ENCODE peak calls at places on chromosomes 12 and 14, in ten cellular contexts. A is Panc1, X is stomach, G is transverse colon, S is neural crest cell, B is fibroblast of pulmonary artery, F is endothelial cell, Z is fibroblast of lung, L is suprapubic skin, M is prostate gland. H is an unnamed sample.

GRCh38 chr12:66035289-66035961 is 95.1 kb downstream of the LLPH start:
- DNase-seq in A (no peak), X (no peak), G (no peak), S (peak), B (peak), F (no peak), Z (peak), L (no peak), M (no peak), H (no peak)

GRCh38 chr12:29088611-29089219 is 60.4 kb upstream of the FAR2 start:
- DNase-seq in A (no peak), X (no peak), G (no peak), S (no peak), B (peak), F (no peak), Z (peak), L (no peak), M (no peak), H (no peak)

GRCh38 chr12:7433276-7433822 is 10.6 kb downstream of the CD163L1 start:
- DNase-seq in A (no peak), X (no peak), G (no peak), S (no peak), B (peak), F (no peak), Z (peak), L (no peak), M (no peak), H (no peak)

GRCh38 chr14:50953497-50953896 is 9.2 kb upstream of the PYGL start:
- DNase-seq in A (no peak), X (no peak), G (no peak), S (no peak), B (no peak), F (no peak), Z (no peak), L (no peak), M (no peak), H (no peak)

GRCh38 chr12:100216337-100216736 is 15.7 kb downstream of the ACTR6 start:
- DNase-seq in A (no peak), X (no peak), G (no peak), S (no peak), B (no peak), F (no peak), Z (no peak), L (no peak), M (no peak), H (no peak)

GRCh38 chr12:14810953-14811483 is 3.0 kb downstream of the SMCO3 start:
- DNase-seq in A (no peak), X (no peak), G (peak), S (no peak), B (peak), F (peak), Z (peak), L (no peak), M (peak), H (no peak)

GRCh38 chr12:68290126-68290525 is 36.7 kb upstream of the IL22 start:
- DNase-seq in A (no peak), X (no peak), G (no peak), S (no peak), B (no peak), F (no peak), Z (no peak), L (no peak), M (no peak), H (no peak)

GRCh38 chr12:124486346-124486963 is 81.0 kb downstream of the NCOR2 start:
- DNase-seq in A (no peak), X (no peak), G (no peak), S (no peak), B (no peak), F (no peak), Z (no peak), L (peak), M (no peak), H (no peak)

GRCh38 chr12:68613209-68613904 is 2.7 kb downstream of the RAP1B start:
- DNase-seq in A (no peak), X (no peak), G (no peak), S (no peak), B (no peak), F (no peak), Z (no peak), L (no peak), M (no peak), H (no peak)

GRCh38 chr14:74911704-74912103 is 11.4 kb downstream of the RPS6KL1 start:
- DNase-seq in A (no peak), X (no peak), G (no peak), S (no peak), B (no peak), F (no peak), Z (no peak), L (no peak), M (no peak), H (no peak)

GRCh38 chr12:88931598-88931997 is 351.3 kb upstream of the KITLG start:
- DNase-seq in A (no peak), X (no peak), G (no peak), S (no peak), B (no peak), F (no peak), Z (no peak), L (no peak), M (no peak), H (no peak)

GRCh38 chr14:81400852-81401251 is 728 bp upstream of the STON2 start:
- DNase-seq in A (no peak), X (peak), G (peak), S (no peak), B (peak), F (no peak), Z (peak), L (peak), M (peak), H (peak)

GRCh38 chr12:49489720-49490119 is 49.1 kb upstream of the KCNH3 start:
- DNase-seq in A (no peak), X (no peak), G (no peak), S (no peak), B (peak), F (no peak), Z (peak), L (no peak), M (no peak), H (no peak)

GRCh38 chr14:89473979-89474378 is 56.9 kb upstream of the FOXN3 start:
- DNase-seq in A (no peak), X (no peak), G (no peak), S (no peak), B (no peak), F (no peak), Z (peak), L (no peak), M (no peak), H (no peak)

GRCh38 chr12:67534046-67534445 is 114.5 kb upstream of the DYRK2 start:
- DNase-seq in A (no peak), X (no peak), G (no peak), S (no peak), B (no peak), F (no peak), Z (no peak), L (no peak), M (no peak), H (no peak)

GRCh38 chr12:106131671-106132070 is 7.1 kb downstream of the NUAK1 start:
- DNase-seq in A (no peak), X (no peak), G (no peak), S (no peak), B (peak), F (no peak), Z (peak), L (no peak), M (no peak), H (no peak)

GRCh38 chr12:131028587-131029338 is 75.1 kb downstream of the ADGRD1 start:
- DNase-seq in A (no peak), X (no peak), G (peak), S (no peak), B (no peak), F (no peak), Z (no peak), L (no peak), M (no peak), H (no peak)

GRCh38 chr12:129772463-129773169 is 131.2 kb downstream of the TMEM132D start:
- DNase-seq in A (no peak), X (no peak), G (no peak), S (no peak), B (peak), F (no peak), Z (no peak), L (no peak), M (no peak), H (no peak)

GRCh38 chr14:21071225-21072041 is 1.3 kb downstream of the ARHGEF40 start:
- DNase-seq in A (no peak), X (peak), G (peak), S (peak), B (peak), F (peak), Z (peak), L (peak), M (peak), H (peak)

GRCh38 chr14:21070083-21070609 is at the start of gene ARHGEF40:
- DNase-seq in A (no peak), X (peak), G (peak), S (peak), B (peak), F (peak), Z (peak), L (no peak), M (peak), H (no peak)

GRCh38 chr14:21072102-21072501 is 2.0 kb downstream of the ARHGEF40 start:
- DNase-seq in A (no peak), X (no peak), G (no peak), S (no peak), B (peak), F (no peak), Z (peak), L (no peak), M (no peak), H (no peak)

GRCh38 chr14:21069388-21070082 is 569 bp upstream of the ARHGEF40 start:
- DNase-seq in A (no peak), X (no peak), G (no peak), S (peak), B (peak), F (peak), Z (peak), L (peak), M (no peak), H (no peak)

DNA sequence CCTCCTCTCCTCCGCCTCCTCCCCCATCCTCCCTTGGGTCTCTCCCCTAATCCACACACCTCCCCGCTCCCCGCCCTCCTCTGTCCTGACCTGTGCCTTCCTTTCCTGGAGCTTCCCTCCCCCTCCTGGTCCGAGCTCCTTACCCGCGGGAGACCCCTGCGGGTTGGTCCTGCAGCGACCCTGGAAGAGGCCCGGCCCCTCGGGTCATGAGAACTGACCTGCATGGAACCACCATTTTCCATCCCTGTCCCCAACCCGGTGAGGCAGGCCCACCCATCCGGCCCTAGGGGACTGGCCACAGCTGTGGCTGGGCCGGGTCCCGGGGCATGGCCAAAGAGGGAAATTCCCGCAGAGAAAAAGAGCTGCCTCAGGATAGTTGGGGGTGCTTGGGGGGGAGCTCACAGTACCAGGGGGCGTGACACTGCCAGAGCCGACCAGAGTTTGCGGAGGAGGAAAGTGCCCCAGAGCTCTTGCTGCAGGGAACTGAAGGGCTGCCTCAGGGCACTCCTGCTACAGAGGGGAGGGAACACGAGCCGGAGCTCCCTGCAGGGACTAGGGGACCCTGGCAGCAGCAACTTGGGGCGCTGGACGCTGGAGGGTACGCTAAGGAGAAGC is 613 bp downstream of the ARHGEF40 start:
- DNase-seq in A (no peak), X (no peak), G (peak), S (peak), B (peak), F (peak), Z (peak), L (peak), M (no peak), H (no peak)
- TF ChIP-seq CTCF in A (no peak), X (no peak), G (no peak), S (no peak), B (no peak), F (no peak), Z (no peak), L (no peak), M (no peak), H (no peak)

GRCh38 chr12:85644508-85644907 is 191.7 kb downstream of the RASSF9 start:
- DNase-seq in A (no peak), X (no peak), G (no peak), S (no peak), B (no peak), F (no peak), Z (no peak), L (no peak), M (no peak), H (no peak)

GRCh38 chr12:85641796-85642195 is 194.4 kb downstream of the RASSF9 start:
- DNase-seq in A (no peak), X (no peak), G (no peak), S (no peak), B (no peak), F (no peak), Z (no peak), L (no peak), M (no peak), H (no peak)

GRCh38 chr12:85642288-85642687 is 193.9 kb downstream of the RASSF9 start:
- DNase-seq in A (no peak), X (no peak), G (no peak), S (no peak), B (no peak), F (no peak), Z (no peak), L (no peak), M (no peak), H (no peak)

GRCh38 chr12:85639834-85640233 is 196.4 kb downstream of the RASSF9 start:
- DNase-seq in A (no peak), X (no peak), G (no peak), S (no peak), B (no peak), F (no peak), Z (no peak), L (no peak), M (no peak), H (no peak)

GRCh38 chr12:85642810-85643209 is 193.4 kb downstream of the RASSF9 start:
- DNase-seq in A (no peak), X (no peak), G (no peak), S (no peak), B (peak), F (no peak), Z (peak), L (no peak), M (no peak), H (no peak)
- TF ChIP-seq CTCF in A (no peak), X (no peak), G (peak), S (peak), B (peak), F (no peak), Z (peak), L (no peak), M (no peak), H (no peak)

GRCh38 chr14:39467889-39468524 is 35.8 kb upstream of the FBXO33 start:
- DNase-seq in A (peak), X (no peak), G (no peak), S (no peak), B (peak), F (peak), Z (peak), L (no peak), M (no peak), H (no peak)

GRCh38 chr14:39472078-39472477 is 39.8 kb upstream of the FBXO33 start:
- DNase-seq in A (no peak), X (no peak), G (no peak), S (no peak), B (no peak), F (no peak), Z (no peak), L (no peak), M (no peak), H (no peak)

GRCh38 chr14:39474416-39474911 is 42.2 kb upstream of the FBXO33 start:
- DNase-seq in A (no peak), X (no peak), G (no peak), S (no peak), B (no peak), F (no peak), Z (no peak), L (no peak), M (no peak), H (no peak)

DNA sequence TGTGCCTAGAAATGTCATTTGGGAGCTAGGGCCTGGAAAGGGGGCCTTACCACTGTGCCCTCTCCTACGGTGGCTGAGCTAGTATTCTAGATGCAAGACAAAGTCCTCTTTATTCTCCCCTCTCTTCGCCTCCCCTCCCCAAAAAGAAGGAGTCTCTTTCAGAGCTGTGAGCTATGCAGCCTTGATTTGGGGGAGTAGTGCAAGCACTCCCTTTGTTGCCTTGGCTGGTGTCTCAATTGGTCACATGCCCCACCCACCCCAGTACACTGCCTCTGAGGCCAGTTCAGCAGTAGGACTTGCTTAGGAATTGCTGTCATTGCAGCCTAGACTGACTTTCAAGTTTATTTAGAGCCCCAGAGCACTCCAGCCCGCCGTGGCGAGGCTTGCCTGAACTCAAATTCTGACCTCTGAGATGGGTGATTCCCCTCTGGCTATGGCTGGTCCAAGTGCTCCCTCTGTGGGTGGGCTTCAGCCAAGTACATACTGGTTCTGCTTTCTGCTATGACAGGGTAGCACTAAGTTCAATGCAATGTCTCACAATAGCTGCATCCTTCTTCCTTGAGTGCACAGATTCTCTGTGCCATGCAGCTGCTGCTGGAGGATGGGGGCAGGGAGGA is 37.0 kb upstream of the FBXO33 start:
- DNase-seq in A (peak), X (no peak), G (peak), S (peak), B (peak), F (peak), Z (peak), L (no peak), M (no peak), H (peak)
- TF ChIP-seq CTCF in A (peak), X (no peak), G (no peak), S (peak), B (peak), F (peak), Z (peak), L (no peak), M (no peak), H (peak)

GRCh38 chr14:52090936-52091335 is 22.1 kb upstream of the NID2 start:
- DNase-seq in A (no peak), X (no peak), G (no peak), S (no peak), B (no peak), F (no peak), Z (no peak), L (no peak), M (no peak), H (no peak)
- TF ChIP-seq CTCF in A (no peak), X (no peak), G (no peak), S (no peak), B (no peak), F (no peak), Z (no peak), L (no peak), M (no peak), H (no peak)

GRCh38 chr12:52715416-52715815 is 12.1 kb upstream of the KRT77 start:
- DNase-seq in A (no peak), X (peak), G (peak), S (no peak), B (no peak), F (peak), Z (no peak), L (no peak), M (no peak), H (no peak)
- TF ChIP-seq CTCF in A (no peak), X (no peak), G (peak), S (peak), B (no peak), F (no peak), Z (no peak), L (no peak), M (no peak), H (no peak)

DNA sequence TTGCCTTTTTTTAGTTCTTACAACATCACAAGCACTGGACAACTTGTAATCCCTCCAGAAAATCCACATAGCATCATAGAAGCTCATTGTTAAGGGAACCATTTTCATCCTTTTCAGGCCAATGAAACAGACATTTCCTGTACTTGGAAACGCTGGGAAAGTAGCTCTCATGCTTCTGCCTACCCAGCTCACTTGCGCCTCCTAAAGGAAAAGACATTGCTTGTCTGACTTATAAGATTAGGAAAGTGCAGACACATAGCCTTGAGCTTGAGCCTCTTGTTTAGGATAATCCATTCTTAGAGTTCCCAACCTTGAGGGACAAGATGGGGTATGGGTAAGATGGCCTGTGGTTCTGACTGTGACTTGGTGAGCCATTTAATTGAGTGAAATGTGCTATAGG is 589.5 kb downstream of the NOVA1 start:
- DNase-seq in A (no peak), X (no peak), G (no peak), S (no peak), B (peak), F (peak), Z (peak), L (no peak), M (no peak), H (no peak)
- TF ChIP-seq CTCF in A (peak), X (no peak), G (peak), S (peak), B (peak), F (peak), Z (peak), L (no peak), M (no peak), H (no peak)

GRCh38 chr12:123260081-123260480 is 11.6 kb downstream of the CDK2AP1 start:
- DNase-seq in A (no peak), X (no peak), G (no peak), S (no peak), B (no peak), F (no peak), Z (no peak), L (no peak), M (peak), H (no peak)
- TF ChIP-seq CTCF in A (no peak), X (no peak), G (no peak), S (no peak), B (no peak), F (no peak), Z (no peak), L (no peak), M (no peak), H (no peak)

GRCh38 chr12:59374783-59375182 is 221.0 kb upstream of the SLC16A7 start:
- DNase-seq in A (no peak), X (no peak), G (no peak), S (no peak), B (no peak), F (no peak), Z (no peak), L (no peak), M (no peak), H (no peak)

GRCh38 chr12:59370933-59371332 is 224.9 kb upstream of the SLC16A7 start:
- DNase-seq in A (no peak), X (no peak), G (no peak), S (no peak), B (no peak), F (no peak), Z (no peak), L (no peak), M (no peak), H (no peak)

GRCh38 chr12:59375633-59376032 is 220.2 kb upstream of the SLC16A7 start:
- DNase-seq in A (no peak), X (no peak), G (no peak), S (no peak), B (no peak), F (no peak), Z (no peak), L (no peak), M (no peak), H (no peak)

GRCh38 chr12:59372971-59373370 is 222.9 kb upstream of the SLC16A7 start:
- DNase-seq in A (peak), X (no peak), G (no peak), S (no peak), B (no peak), F (peak), Z (peak), L (no peak), M (no peak), H (no peak)
- TF ChIP-seq CTCF in A (peak), X (no peak), G (no peak), S (peak), B (no peak), F (no peak), Z (peak), L (no peak), M (no peak), H (no peak)

GRCh38 chr14:103283916-103284315 is 50.1 kb upstream of the EIF5 start:
- DNase-seq in A (no peak), X (no peak), G (no peak), S (no peak), B (no peak), F (no peak), Z (no peak), L (no peak), M (no peak), H (no peak)

GRCh38 chr14:103279129-103280025 is 54.7 kb upstream of the EIF5 start:
- DNase-seq in A (no peak), X (no peak), G (no peak), S (no peak), B (no peak), F (no peak), Z (no peak), L (no peak), M (no peak), H (no peak)

GRCh38 chr14:103282932-103283331 is 51.1 kb upstream of the EIF5 start:
- DNase-seq in A (no peak), X (no peak), G (no peak), S (no peak), B (no peak), F (no peak), Z (no peak), L (no peak), M (no peak), H (no peak)

GRCh38 chr14:103280278-103280917 is 53.6 kb upstream of the EIF5 start:
- DNase-seq in A (no peak), X (no peak), G (no peak), S (no peak), B (no peak), F (no peak), Z (no peak), L (no peak), M (no peak), H (no peak)

GRCh38 chr14:103281496-103282231 is 52.4 kb upstream of the EIF5 start:
- DNase-seq in A (no peak), X (peak), G (peak), S (peak), B (peak), F (peak), Z (peak), L (no peak), M (no peak), H (no peak)
- TF ChIP-seq CTCF in A (peak), X (no peak), G (peak), S (peak), B (peak), F (no peak), Z (peak), L (peak), M (no peak), H (no peak)

H was measured in CD14-positive monocyte.